ENCODE peak calls at places on chromosomes 12 and 14, in seven cellular contexts. D is activated T-cell treated with anti-CD3 and anti-CD28 coated beads, Interleukin-2, amount 50 U/mL, for 72 hours; X is CD8-positive, alpha-beta memory T cell; E is MV-4-11; N is mucosa of gallbladder; P is Caki2; V is astrocyte of the cerebellum. K is an unnamed sample.

GRCh38 chr12:2339022-2339431 is 286.2 kb downstream of the CACNA1C start:
- DNase-seq in N (peak; percentile 58), P (peak; percentile 56), V (peak; percentile 33), X (no peak), E (no peak), D (no peak), K (no peak)

GRCh38 chr12:79692249-79692619 is 1.5 kb upstream of the PAWR start:
- DNase-seq in E (no peak), X (no peak), D (no peak), N (no peak), P (no peak), V (no peak), K (no peak)

GRCh38 chr14:64760146-64760755 is 56.0 kb downstream of the PLEKHG3 start:
- DNase-seq in X (peak; percentile 61), E (peak; percentile 7), N (peak; percentile 52), P (no peak), D (peak; percentile 62), V (no peak), K (peak; percentile 2)

GRCh38 chr12:45878630-45879255 is 111.6 kb downstream of the SCAF11 start:
- DNase-seq in N (no peak), P (no peak), E (no peak), D (no peak), V (no peak), X (peak; percentile 58), K (no peak)

GRCh38 chr14:55373784-55374725 is 37.6 kb downstream of the ATG14 start:
- DNase-seq in N (no peak), X (peak; percentile 53), P (no peak), D (peak; percentile 34), E (no peak), V (peak; percentile 8), K (no peak)

GRCh38 chr14:49173765-49174373 is 412.3 kb downstream of the RPS29 start:
- DNase-seq in P (peak; percentile 45), V (peak; percentile 72), N (peak; percentile 64), D (peak; percentile 54), E (peak; percentile 54), X (no peak), K (peak; percentile 45)

GRCh38 chr14:58059121-58059520 is 92.9 kb downstream of the ARMH4 start:
- DNase-seq in E (no peak), V (no peak), X (no peak), D (no peak), N (no peak), P (no peak), K (no peak)

GRCh38 chr12:121520586-121521086 is 60.2 kb downstream of the KDM2B start:
- DNase-seq in E (peak; percentile 47), X (no peak), N (no peak), D (no peak), V (no peak), P (no peak), K (no peak)

GRCh38 chr14:64541261-64541970 is 875 bp downstream of the HSPA2 start:
- DNase-seq in P (no peak), D (peak; percentile 23), V (no peak), N (no peak), E (no peak), X (no peak), K (peak; percentile 29)

GRCh38 chr12:46214668-46215429 is 54.0 kb downstream of the SLC38A1 start:
- DNase-seq in P (no peak), E (peak; percentile 61), N (peak; percentile 52), V (no peak), D (peak; percentile 93), X (peak; percentile 95), K (no peak)

GRCh38 chr12:4169522-4169921 is 104.0 kb upstream of the CCND2 start:
- DNase-seq in D (no peak), E (peak; percentile 54), P (no peak), N (no peak), V (no peak), X (no peak), K (no peak)

GRCh38 chr12:107732365-107732764 is 28.6 kb downstream of the PRDM4 start:
- DNase-seq in X (no peak), E (no peak), P (no peak), V (no peak), D (no peak), N (no peak), K (no peak)

GRCh38 chr12:121356657-121357056 is 4.4 kb upstream of the ANAPC5 start:
- DNase-seq in D (no peak), E (no peak), P (no peak), N (no peak), X (no peak), V (no peak), K (no peak)

K was measured in midbrain.